ENCODE peak calls at places on chromosomes 5 and 9, in ten cellular contexts. N is upper lobe of right lung; W is heart left ventricle; C is GM12878; V is HCT116; X is activated naive CD4-positive, alpha-beta T cell treated with anti-CD3 and anti-CD28 coated beads, Interleukin-2, amount 50 U/mL, for 72 hours; P is effector memory CD8-positive, alpha-beta T cell; Y is right cardiac atrium; K is activated naive CD8-positive, alpha-beta T cell treated with anti-CD3 and anti-CD28 coated beads, Interleukin-2, amount 50 U/mL, for 24 hours; G is stimulated activated naive B cell treated with anti-CD40 and anti-IgM and Interleukin-4, amounts not matched to agents 10 μg/mL and 1 μg/mL and 100 μg/mL, for 72 hours. T is an unnamed sample.

GRCh38 chr9:75604661-75605060 is 285.8 kb upstream of the PCSK5 start:
- ATAC-seq in X (no peak), N (peak), C (no peak), V (no peak), P (no peak), K (no peak), Y (no peak), W (no peak), G (no peak), T (no peak)

GRCh38 chr5:144265643-144266042 is 95.0 kb downstream of the KCTD16 start:
- ATAC-seq in P (no peak), G (no peak), Y (no peak), V (no peak), X (no peak), K (no peak), C (no peak), W (no peak), N (no peak), T (no peak)

GRCh38 chr5:92800360-92800759 is 780.7 kb downstream of the NR2F1-AS1 start:
- ATAC-seq in P (no peak), K (no peak), W (no peak), N (no peak), G (no peak), V (no peak), X (no peak), C (no peak), Y (no peak), T (no peak)

GRCh38 chr9:112041199-112041535 is 133.9 kb downstream of the SUSD1 start:
- ATAC-seq in C (no peak), Y (no peak), K (no peak), N (no peak), W (no peak), G (no peak), P (no peak), V (no peak), X (no peak), T (no peak)

GRCh38 chr5:78065073-78065472 is 229.4 kb downstream of the AP3B1 start:
- ATAC-seq in Y (no peak), N (peak), P (no peak), K (no peak), W (no peak), X (no peak), C (no peak), V (no peak), G (no peak), T (no peak)

GRCh38 chr5:13976867-13977479 is 32.5 kb upstream of the DNAH5 start:
- ATAC-seq in Y (peak), W (peak), X (no peak), G (no peak), V (peak), P (no peak), K (no peak), N (peak), C (peak), T (no peak)

GRCh38 chr5:159910843-159911229 is 5.4 kb upstream of the ADRA1B start:
- ATAC-seq in G (no peak), Y (no peak), W (no peak), N (no peak), X (no peak), C (no peak), K (no peak), V (no peak), P (no peak), T (no peak)

GRCh38 chr9:15160673-15161072 is 146.3 kb downstream of the TTC39B start:
- ATAC-seq in N (no peak), V (no peak), G (no peak), P (no peak), Y (no peak), W (no peak), X (no peak), K (no peak), C (no peak), T (no peak)

GRCh38 chr9:95043826-95044225 is 273.7 kb downstream of the FANCC start:
- ATAC-seq in K (no peak), P (no peak), G (no peak), X (no peak), C (no peak), W (peak), V (no peak), N (no peak), Y (peak), T (no peak)

GRCh38 chr5:43635374-43635773 is 32.4 kb downstream of the NNT start:
- ATAC-seq in V (no peak), P (no peak), W (no peak), C (no peak), N (no peak), G (no peak), K (no peak), Y (no peak), X (no peak), T (no peak)

GRCh38 chr9:78236511-78236950 is 656 bp downstream of the CEP78 start:
- ATAC-seq in K (peak), W (no peak), P (peak), V (peak), N (peak), C (peak), X (no peak), Y (peak), G (peak), T (no peak)

GRCh38 chr5:80503641-80504040 is 15.7 kb downstream of the FAM151B start:
- ATAC-seq in V (no peak), N (peak), C (no peak), G (peak), K (no peak), P (no peak), Y (no peak), W (no peak), X (no peak), T (peak)

GRCh38 chr5:150289551-150290390 is at the start of gene CAMK2A:
- ATAC-seq in G (no peak), C (no peak), V (no peak), X (no peak), W (no peak), P (no peak), Y (no peak), N (no peak), K (no peak), T (no peak)

GRCh38 chr9:3525088-3525835 is 539 bp downstream of the RFX3 start:
- ATAC-seq in N (peak), Y (peak), V (peak), C (no peak), P (no peak), W (peak), G (peak), X (no peak), K (no peak), T (peak)

GRCh38 chr9:32426278-32426939 is 42.0 kb downstream of the ACO1 start:
- ATAC-seq in C (no peak), P (no peak), N (peak), G (no peak), K (no peak), V (no peak), X (no peak), W (no peak), Y (peak), T (no peak)

GRCh38 chr9:76580188-76580587 is 121.2 kb downstream of the GCNT1 start:
- ATAC-seq in P (no peak), G (peak), V (no peak), N (peak), C (no peak), W (no peak), X (no peak), K (no peak), Y (no peak), T (no peak)

GRCh38 chr5:73901455-73901854 is 275.5 kb downstream of the ARHGEF28 start:
- ATAC-seq in K (no peak), W (no peak), V (peak), Y (no peak), C (no peak), G (no peak), N (no peak), P (no peak), X (no peak), T (no peak)

GRCh38 chr5:68169898-68170297 is 45.7 kb upstream of the PIK3R1 start:
- ATAC-seq in X (no peak), Y (peak), V (no peak), W (no peak), N (no peak), G (no peak), K (no peak), C (no peak), P (no peak), T (no peak)

GRCh38 chr9:129140397-129141065 is 29.3 kb downstream of the PTPA start:
- ATAC-seq in P (peak), N (peak), V (peak), C (peak), G (peak), W (peak), K (peak), X (peak), Y (peak), T (peak)

GRCh38 chr5:89401659-89402058 is 518.7 kb upstream of the MEF2C start:
- ATAC-seq in W (no peak), Y (no peak), X (no peak), K (no peak), P (no peak), N (no peak), C (no peak), G (no peak), V (no peak), T (no peak)

GRCh38 chr5:76065258-76065657 is 17.9 kb upstream of the SV2C start:
- ATAC-seq in K (no peak), X (no peak), P (no peak), W (no peak), G (no peak), V (no peak), Y (no peak), N (no peak), C (no peak), T (no peak)

GRCh38 chr5:83204651-83205050 is 127.3 kb downstream of the XRCC4 start:
- ATAC-seq in V (no peak), W (no peak), C (peak), K (no peak), Y (no peak), P (no peak), X (no peak), G (no peak), N (no peak), T (no peak)

GRCh38 chr9:103169798-103170197 is 174.7 kb downstream of the CYLC2 start:
- ATAC-seq in X (no peak), Y (no peak), W (no peak), K (no peak), G (no peak), C (no peak), P (no peak), V (no peak), N (no peak), T (no peak)

GRCh38 chr5:119926301-119926700 is 296.9 kb downstream of the FAM170A start:
- ATAC-seq in W (no peak), K (no peak), X (no peak), V (no peak), Y (no peak), N (no peak), G (no peak), P (no peak), C (no peak), T (no peak)

T was measured in stimulated activated memory B cell treated with anti-CD40 and anti-IgM and Interleukin-4, amounts not matched to agents 10 μg/mL and 1 μg/mL and 100 μg/mL, for 72 hours.